ENCODE peak calls at places on chromosomes 5 and 9, in six cellular contexts. One of them, this sample, is unnamed.

GRCh38 chr9:86557063-86557766 is 203.0 kb upstream of the TUT7 start:
- DNase-seq in neuronal stem cell: no peak
- DNase-seq in mesenchymal stem cell: peak
- DNase-seq in IMR-90: peak
- DNase-seq in H9: no peak
- DNase-seq in H1: no peak
- DNase-seq in this sample: no peak

GRCh38 chr5:27472875-27473274 is 434.5 kb upstream of the CDH9 start:
- DNase-seq in IMR-90: no peak
- DNase-seq in neuronal stem cell: no peak
- DNase-seq in mesenchymal stem cell: peak
- DNase-seq in H1: no peak
- DNase-seq in H9: no peak
- DNase-seq in this sample: peak

GRCh38 chr5:148452499-148453193 is 68.9 kb downstream of the FBXO38 start:
- DNase-seq in H9: no peak
- DNase-seq in mesenchymal stem cell: no peak
- DNase-seq in H1: no peak
- DNase-seq in IMR-90: no peak
- DNase-seq in neuronal stem cell: no peak
- DNase-seq in this sample: no peak

GRCh38 chr5:150219142-150219541 is 29.3 kb downstream of the SLC6A7 start:
- DNase-seq in H9: no peak
- DNase-seq in IMR-90: peak
- DNase-seq in H1: no peak
- DNase-seq in mesenchymal stem cell: no peak
- DNase-seq in neuronal stem cell: no peak
- DNase-seq in this sample: peak

GRCh38 chr5:154133591-154133990 is 56.9 kb upstream of the GALNT10 start:
- DNase-seq in H1: no peak
- DNase-seq in neuronal stem cell: no peak
- DNase-seq in IMR-90: no peak
- DNase-seq in mesenchymal stem cell: peak
- DNase-seq in H9: no peak
- DNase-seq in this sample: no peak

GRCh38 chr9:82168585-82168984 is 180.0 kb downstream of the SPATA31D1 start:
- DNase-seq in H9: no peak
- DNase-seq in neuronal stem cell: no peak
- DNase-seq in H1: no peak
- DNase-seq in mesenchymal stem cell: peak
- DNase-seq in IMR-90: peak
- DNase-seq in this sample: no peak

GRCh38 chr9:6805532-6805931 is 47.8 kb downstream of the KDM4C start:
- DNase-seq in mesenchymal stem cell: peak
- DNase-seq in H9: no peak
- DNase-seq in IMR-90: peak
- DNase-seq in H1: no peak
- DNase-seq in neuronal stem cell: no peak
- DNase-seq in this sample: no peak

GRCh38 chr5:81428446-81428845 is 34.5 kb upstream of the ACOT12 start:
- DNase-seq in IMR-90: peak
- DNase-seq in H9: no peak
- DNase-seq in mesenchymal stem cell: peak
- DNase-seq in H1: no peak
- DNase-seq in neuronal stem cell: no peak
- DNase-seq in this sample: no peak

GRCh38 chr5:101153526-101153925 is 250.4 kb upstream of the ST8SIA4 start:
- DNase-seq in H9: no peak
- DNase-seq in IMR-90: no peak
- DNase-seq in H1: no peak
- DNase-seq in mesenchymal stem cell: no peak
- DNase-seq in neuronal stem cell: no peak
- DNase-seq in this sample: no peak

GRCh38 chr5:52692039-52692438 is 95.7 kb upstream of the ITGA1 start:
- DNase-seq in mesenchymal stem cell: peak
- DNase-seq in neuronal stem cell: no peak
- DNase-seq in H9: no peak
- DNase-seq in H1: no peak
- DNase-seq in IMR-90: peak
- DNase-seq in this sample: no peak

GRCh38 chr5:97839338-97840081 is 656.5 kb upstream of the RIOK2 start:
- DNase-seq in neuronal stem cell: no peak
- DNase-seq in mesenchymal stem cell: peak
- DNase-seq in H1: no peak
- DNase-seq in IMR-90: peak
- DNase-seq in H9: no peak
- DNase-seq in this sample: no peak

GRCh38 chr9:114401344-114401743 is 13.6 kb upstream of the AKNA start:
- DNase-seq in H1: no peak
- DNase-seq in mesenchymal stem cell: no peak
- DNase-seq in H9: no peak
- DNase-seq in IMR-90: no peak
- DNase-seq in neuronal stem cell: no peak
- DNase-seq in this sample: peak

GRCh38 chr5:135491552-135492318 is 39.6 kb upstream of the TIFAB start:
- DNase-seq in IMR-90: no peak
- DNase-seq in mesenchymal stem cell: no peak
- DNase-seq in neuronal stem cell: no peak
- DNase-seq in H1: no peak
- DNase-seq in H9: peak
- DNase-seq in this sample: peak

GRCh38 chr9:129467739-129468666 is 152.9 kb downstream of the C9orf50 start:
- DNase-seq in neuronal stem cell: no peak
- DNase-seq in IMR-90: no peak
- DNase-seq in H1: no peak
- DNase-seq in H9: no peak
- DNase-seq in mesenchymal stem cell: no peak
- DNase-seq in this sample: no peak

GRCh38 chr5:66906021-66906420 is 290.6 kb downstream of the CD180 start:
- DNase-seq in neuronal stem cell: no peak
- DNase-seq in H9: no peak
- DNase-seq in mesenchymal stem cell: no peak
- DNase-seq in H1: no peak
- DNase-seq in IMR-90: no peak
- DNase-seq in this sample: peak

GRCh38 chr5:103224118-103224893 is 34.3 kb upstream of the MACIR start:
- DNase-seq in neuronal stem cell: peak
- DNase-seq in H1: peak
- DNase-seq in mesenchymal stem cell: peak
- DNase-seq in H9: peak
- DNase-seq in IMR-90: peak
- DNase-seq in this sample: peak

GRCh38 chr5:118468085-118468484 is 520.3 kb downstream of the DTWD2 start:
- DNase-seq in IMR-90: no peak
- DNase-seq in mesenchymal stem cell: no peak
- DNase-seq in neuronal stem cell: no peak
- DNase-seq in H1: no peak
- DNase-seq in H9: no peak
- DNase-seq in this sample: no peak

GRCh38 chr5:113106821-113107220 is 130.2 kb downstream of the DCP2 start:
- DNase-seq in neuronal stem cell: no peak
- DNase-seq in H1: no peak
- DNase-seq in mesenchymal stem cell: no peak
- DNase-seq in H9: no peak
- DNase-seq in IMR-90: no peak
- DNase-seq in this sample: peak

GRCh38 chr5:59745422-59745863 is 148.1 kb downstream of the PDE4D start:
- DNase-seq in H1: no peak
- DNase-seq in IMR-90: peak
- DNase-seq in neuronal stem cell: no peak
- DNase-seq in H9: no peak
- DNase-seq in mesenchymal stem cell: peak
- DNase-seq in this sample: no peak

GRCh38 chr9:114154597-114155102 is 687 bp upstream of the COL27A1 start:
- DNase-seq in neuronal stem cell: no peak
- DNase-seq in IMR-90: no peak
- DNase-seq in mesenchymal stem cell: peak
- DNase-seq in H9: no peak
- DNase-seq in H1: no peak
- DNase-seq in this sample: no peak

GRCh38 chr5:9869616-9870288 is 239.6 kb upstream of the TAS2R1 start:
- DNase-seq in mesenchymal stem cell: peak
- DNase-seq in neuronal stem cell: no peak
- DNase-seq in H1: no peak
- DNase-seq in H9: no peak
- DNase-seq in IMR-90: peak
- DNase-seq in this sample: no peak

GRCh38 chr5:116178925-116179324 is 94.1 kb downstream of the COMMD10 start:
- DNase-seq in H9: no peak
- DNase-seq in H1: no peak
- DNase-seq in mesenchymal stem cell: no peak
- DNase-seq in neuronal stem cell: no peak
- DNase-seq in IMR-90: no peak
- DNase-seq in this sample: no peak

GRCh38 chr5:60842859-60843692 is 993 bp downstream of the ELOVL7 start:
- DNase-seq in H1: no peak
- DNase-seq in mesenchymal stem cell: peak
- DNase-seq in neuronal stem cell: peak
- DNase-seq in IMR-90: no peak
- DNase-seq in H9: peak
- DNase-seq in this sample: peak

GRCh38 chr5:10470669-10471068 is 29.0 kb downstream of the ROPN1L start:
- DNase-seq in mesenchymal stem cell: no peak
- DNase-seq in H1: no peak
- DNase-seq in H9: no peak
- DNase-seq in neuronal stem cell: no peak
- DNase-seq in IMR-90: no peak
- DNase-seq in this sample: no peak

GRCh38 chr5:179153341-179153901 is 93.2 kb downstream of the ZNF354C start:
- DNase-seq in mesenchymal stem cell: no peak
- DNase-seq in neuronal stem cell: no peak
- DNase-seq in H1: no peak
- DNase-seq in H9: no peak
- DNase-seq in IMR-90: no peak
- DNase-seq in this sample: no peak

GRCh38 chr5:160926428-160926827 is 74.4 kb upstream of the ATP10B start:
- DNase-seq in H1: no peak
- DNase-seq in neuronal stem cell: no peak
- DNase-seq in H9: no peak
- DNase-seq in mesenchymal stem cell: no peak
- DNase-seq in IMR-90: no peak
- DNase-seq in this sample: no peak

GRCh38 chr9:110895141-110895912 is 142.9 kb downstream of the LPAR1 start:
- DNase-seq in IMR-90: no peak
- DNase-seq in H1: no peak
- DNase-seq in H9: no peak
- DNase-seq in neuronal stem cell: no peak
- DNase-seq in mesenchymal stem cell: no peak
- DNase-seq in this sample: no peak

GRCh38 chr9:15959663-15960062 is 406.8 kb downstream of the CCDC171 start:
- DNase-seq in H9: no peak
- DNase-seq in H1: no peak
- DNase-seq in mesenchymal stem cell: no peak
- DNase-seq in IMR-90: no peak
- DNase-seq in neuronal stem cell: no peak
- DNase-seq in this sample: no peak

GRCh38 chr9:106921341-106921899 is 58.5 kb downstream of the ZNF462 start:
- DNase-seq in H1: no peak
- DNase-seq in H9: no peak
- DNase-seq in IMR-90: peak
- DNase-seq in mesenchymal stem cell: peak
- DNase-seq in neuronal stem cell: peak
- DNase-seq in this sample: peak

GRCh38 chr5:137836997-137837396 is 30.7 kb upstream of the MYOT start:
- DNase-seq in H9: no peak
- DNase-seq in H1: no peak
- DNase-seq in neuronal stem cell: no peak
- DNase-seq in IMR-90: peak
- DNase-seq in mesenchymal stem cell: no peak
- DNase-seq in this sample: no peak

GRCh38 chr9:137163101-137163661 is 6.7 kb downstream of the LRRC26 start:
- DNase-seq in mesenchymal stem cell: peak
- DNase-seq in IMR-90: no peak
- DNase-seq in H9: peak
- DNase-seq in H1: no peak
- DNase-seq in neuronal stem cell: no peak
- DNase-seq in this sample: peak

GRCh38 chr9:69097053-69097452 is 61.5 kb downstream of the FXN start:
- DNase-seq in H1: no peak
- DNase-seq in IMR-90: peak
- DNase-seq in mesenchymal stem cell: peak
- DNase-seq in H9: no peak
- DNase-seq in neuronal stem cell: no peak
- DNase-seq in this sample: no peak

GRCh38 chr9:95174038-95174437 is 143.5 kb downstream of the FANCC start:
- DNase-seq in mesenchymal stem cell: no peak
- DNase-seq in H9: no peak
- DNase-seq in neuronal stem cell: no peak
- DNase-seq in H1: no peak
- DNase-seq in IMR-90: no peak
- DNase-seq in this sample: no peak

GRCh38 chr5:388266-389196 is 54.4 kb upstream of the EXOC3 start:
- DNase-seq in mesenchymal stem cell: no peak
- DNase-seq in H9: no peak
- DNase-seq in H1: no peak
- DNase-seq in IMR-90: no peak
- DNase-seq in neuronal stem cell: no peak
- DNase-seq in this sample: no peak
- H4K8ac ChIP-seq in mesenchymal stem cell: no peak
- H4K8ac ChIP-seq in H9: no peak
- H4K8ac ChIP-seq in H1: peak
- H4K8ac ChIP-seq in IMR-90: peak
- H4K8ac ChIP-seq in neuronal stem cell: no peak
- H4K8ac ChIP-seq in this sample: no peak

GRCh38 chr5:75510836-75511434 is 494 bp downstream of the CERT1 start:
- DNase-seq in IMR-90: peak
- DNase-seq in mesenchymal stem cell: no peak
- DNase-seq in H9: peak
- DNase-seq in H1: no peak
- DNase-seq in neuronal stem cell: peak
- DNase-seq in this sample: peak
- H4K8ac ChIP-seq in IMR-90: peak
- H4K8ac ChIP-seq in mesenchymal stem cell: peak
- H4K8ac ChIP-seq in H9: no peak
- H4K8ac ChIP-seq in H1: peak
- H4K8ac ChIP-seq in neuronal stem cell: no peak
- H4K8ac ChIP-seq in this sample: peak

GRCh38 chr9:112437406-112437805 is 49.2 kb upstream of the KIAA1958 start:
- DNase-seq in mesenchymal stem cell: no peak
- DNase-seq in H1: no peak
- DNase-seq in H9: no peak
- DNase-seq in neuronal stem cell: no peak
- DNase-seq in IMR-90: no peak
- DNase-seq in this sample: no peak
- H4K8ac ChIP-seq in mesenchymal stem cell: no peak
- H4K8ac ChIP-seq in H1: no peak
- H4K8ac ChIP-seq in H9: no peak
- H4K8ac ChIP-seq in neuronal stem cell: no peak
- H4K8ac ChIP-seq in IMR-90: no peak
- H4K8ac ChIP-seq in this sample: no peak

DNA sequence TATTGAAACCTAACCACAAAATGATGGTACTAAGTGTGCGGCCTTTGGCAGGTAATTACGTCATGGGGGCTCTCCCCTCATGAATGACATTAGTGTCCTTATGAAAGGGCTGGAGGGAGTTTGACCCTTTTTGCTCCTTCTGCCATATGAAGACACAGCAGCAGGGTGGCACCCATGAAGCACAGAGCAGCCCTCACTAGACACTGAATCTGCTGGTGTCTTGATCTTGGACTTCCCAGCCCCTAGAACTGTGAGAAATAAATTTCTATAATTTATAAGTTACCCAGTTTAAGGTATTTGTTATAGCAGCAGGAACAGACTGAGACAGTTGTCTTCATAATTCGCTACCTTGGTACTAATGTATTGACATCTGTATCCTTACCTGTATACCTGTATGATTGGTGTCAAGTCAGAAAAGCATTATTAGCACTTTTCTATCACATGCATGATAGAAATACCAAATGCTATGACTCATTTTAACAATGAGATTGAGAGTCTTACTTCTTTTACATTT is 80.4 kb downstream of the GCNT4 start:
- DNase-seq in mesenchymal stem cell: no peak
- DNase-seq in neuronal stem cell: no peak
- DNase-seq in H9: no peak
- DNase-seq in IMR-90: no peak
- DNase-seq in H1: no peak
- DNase-seq in this sample: no peak
- H4K8ac ChIP-seq in mesenchymal stem cell: no peak
- H4K8ac ChIP-seq in neuronal stem cell: no peak
- H4K8ac ChIP-seq in H9: no peak
- H4K8ac ChIP-seq in IMR-90: no peak
- H4K8ac ChIP-seq in H1: no peak
- H4K8ac ChIP-seq in this sample: no peak